ENCODE peak calls at places on chromosomes 16 and 17, in five cellular contexts. L, C, S, R and B are unnamed samples.
A peak's percentile ranks its signal among the peaks of the same experiment; 100 is the strongest.

GRCh38 chr17:44587339-44587738 is 30.1 kb downstream of the FZD2 start:
- DNase-seq in L (peak; percentile 91), C (peak; percentile 62), S (peak; percentile 87), R (peak; percentile 39), B (peak; percentile 64)

GRCh38 chr16:57653936-57654335 is 14.2 kb upstream of the ADGRG3 start:
- DNase-seq in L (no peak), C (no peak), S (no peak), R (peak; percentile 54), B (no peak)

GRCh38 chr17:909642-910323 is 69.8 kb downstream of the NXN start:
- DNase-seq in L (no peak), C (no peak), S (no peak), R (no peak), B (no peak)

GRCh38 chr17:78494961-78495330 is 82.2 kb downstream of the DNAH17 start:
- DNase-seq in L (no peak), C (no peak), S (no peak), R (no peak), B (no peak)

GRCh38 chr17:37062036-37062435 is 113.3 kb downstream of the AATF start:
- DNase-seq in L (no peak), C (no peak), S (no peak), R (no peak), B (no peak)

GRCh38 chr16:340370-341091 is 12.0 kb downstream of the AXIN1 start:
- DNase-seq in L (no peak), C (no peak), S (no peak), R (no peak), B (no peak)

GRCh38 chr16:89981414-89981813 is 32.9 kb downstream of the DEF8 start:
- DNase-seq in L (no peak), C (no peak), S (no peak), R (no peak), B (no peak)

GRCh38 chr17:34777044-34777443 is 184.2 kb downstream of the CCT6B start:
- DNase-seq in L (no peak), C (no peak), S (no peak), R (no peak), B (no peak)

GRCh38 chr16:69479806-69480205 is 55.4 kb downstream of the CYB5B start:
- DNase-seq in L (no peak), C (no peak), S (no peak), R (no peak), B (no peak)

GRCh38 chr17:47694818-47695663 is 1.1 kb downstream of the TBKBP1 start:
- DNase-seq in L (peak; percentile 50), C (peak; percentile 77), S (peak; percentile 71), R (peak; percentile 75), B (peak; percentile 81)

GRCh38 chr16:22092143-22092933 is at the start of gene VWA3A:
- DNase-seq in L (no peak), C (no peak), S (peak; percentile 58), R (no peak), B (no peak)

GRCh38 chr16:72313903-72314302 is 141.9 kb upstream of the PMFBP1 start:
- DNase-seq in L (no peak), C (no peak), S (no peak), R (no peak), B (no peak)

GRCh38 chr16:48498761-48499600 is 111.0 kb downstream of the N4BP1 start:
- DNase-seq in L (peak; percentile 59), C (no peak), S (peak; percentile 64), R (no peak), B (no peak)

GRCh38 chr17:50708050-50709000 is 611 bp upstream of the ANKRD40 start:
- DNase-seq in L (peak; percentile 41), C (no peak), S (no peak), R (no peak), B (no peak)

GRCh38 chr16:30104090-30104489 is 8.1 kb upstream of the YPEL3 start:
- DNase-seq in L (no peak), C (no peak), S (no peak), R (no peak), B (no peak)

GRCh38 chr16:85104821-85105391 is 7.4 kb downstream of the CIBAR2 start:
- DNase-seq in L (no peak), C (no peak), S (no peak), R (no peak), B (no peak)

GRCh38 chr16:35431829-35432663 is 1972.6 kb downstream of the TP53TG3F start:
- DNase-seq in L (no peak), C (no peak), S (no peak), R (no peak), B (no peak)

GRCh38 chr17:31320791-31321190 is 631 bp downstream of the EVI2A start:
- DNase-seq in L (no peak), C (no peak), S (no peak), R (no peak), B (no peak)

GRCh38 chr17:78315355-78316114 is 44.3 kb downstream of the SOCS3 start:
- DNase-seq in L (peak; percentile 99), C (peak; percentile 75), S (peak; percentile 91), R (peak; percentile 76), B (peak; percentile 97)

GRCh38 chr16:27402964-27403600 is 1.1 kb downstream of the IL21R start:
- DNase-seq in L (no peak), C (no peak), S (no peak), R (no peak), B (no peak)

GRCh38 chr17:75524971-75525805 is at the start of gene LLGL2:
- DNase-seq in L (peak; percentile 98), C (no peak), S (peak; percentile 96), R (peak; percentile 67), B (no peak)

GRCh38 chr17:17971431-17972125 is 622 bp downstream of the TOM1L2 start:
- DNase-seq in L (no peak), C (peak; percentile 67), S (no peak), R (peak; percentile 41), B (no peak)

GRCh38 chr17:3965123-3965800 is 1.0 kb upstream of the ATP2A3 start:
- DNase-seq in L (peak; percentile 54), C (peak; percentile 58), S (peak; percentile 73), R (peak; percentile 59), B (peak; percentile 35)

GRCh38 chr16:629289-630023 is 1.3 kb upstream of the WFIKKN1 start:
- DNase-seq in L (no peak), C (no peak), S (no peak), R (no peak), B (no peak)

GRCh38 chr17:7261377-7262191 is 694 bp downstream of the CLDN7 start:
- DNase-seq in L (no peak), C (no peak), S (peak; percentile 38), R (no peak), B (no peak)
- H3K27ac ChIP-seq in L (peak overlapping the region; percentile 83), C (no peak overlapping the region), S (peak overlapping the region; percentile 94), R (peak overlapping the region; percentile 16), B (no peak overlapping the region)

DNA sequence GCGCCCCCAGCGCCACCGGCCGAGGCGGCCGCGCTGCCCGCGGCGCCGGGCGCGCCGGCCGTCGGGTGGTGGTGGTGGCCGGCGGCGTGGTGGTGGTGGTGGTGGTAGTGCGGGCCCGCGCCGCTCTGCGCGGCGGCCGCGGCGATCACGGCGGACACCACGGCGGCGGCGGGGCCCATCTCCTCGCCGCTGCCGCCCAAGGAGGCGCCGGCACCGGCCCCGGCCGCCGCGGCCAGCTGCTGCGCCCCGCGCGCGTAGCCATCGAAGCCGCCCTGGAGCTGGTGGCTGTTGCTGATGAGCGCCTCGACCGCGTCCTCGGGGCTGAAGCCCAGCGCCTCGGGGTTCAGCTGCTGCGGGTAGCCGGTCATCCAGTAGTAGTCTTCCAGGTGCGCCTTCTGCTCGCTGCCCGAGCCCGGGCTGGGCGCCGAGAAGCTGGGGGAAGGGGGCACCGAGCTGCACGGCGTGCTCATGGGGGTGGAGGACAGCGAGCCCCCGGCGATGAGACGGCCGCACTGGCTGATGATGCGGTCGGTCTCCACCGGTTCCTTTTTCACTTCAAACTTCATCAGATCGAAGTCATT is 1.2 kb downstream of the MAF start:
- DNase-seq in L (no peak), C (peak; percentile 11), S (peak; percentile 37), R (peak; percentile 29), B (peak; percentile 68)
- H3K4me3 ChIP-seq in L (no peak overlapping the region), C (peak overlapping the region; percentile 84), S (peak overlapping the region; percentile 37), R (peak overlapping the region; percentile 79), B (peak overlapping the region; percentile 97)

GRCh38 chr16:83911290-83911689 is 12.4 kb downstream of the MLYCD start:
- DNase-seq in L (no peak), C (no peak), S (no peak), R (no peak), B (no peak)

GRCh38 chr16:83907926-83908325 is 9.0 kb downstream of the MLYCD start:
- DNase-seq in L (no peak), C (no peak), S (no peak), R (no peak), B (no peak)

GRCh38 chr16:83907111-83907510 is 8.2 kb downstream of the MLYCD start:
- DNase-seq in L (no peak), C (no peak), S (no peak), R (no peak), B (no peak)

GRCh38 chr16:83906690-83907089 is 7.8 kb downstream of the MLYCD start:
- DNase-seq in L (no peak), C (no peak), S (peak; percentile 27), R (no peak), B (no peak)

DNA sequence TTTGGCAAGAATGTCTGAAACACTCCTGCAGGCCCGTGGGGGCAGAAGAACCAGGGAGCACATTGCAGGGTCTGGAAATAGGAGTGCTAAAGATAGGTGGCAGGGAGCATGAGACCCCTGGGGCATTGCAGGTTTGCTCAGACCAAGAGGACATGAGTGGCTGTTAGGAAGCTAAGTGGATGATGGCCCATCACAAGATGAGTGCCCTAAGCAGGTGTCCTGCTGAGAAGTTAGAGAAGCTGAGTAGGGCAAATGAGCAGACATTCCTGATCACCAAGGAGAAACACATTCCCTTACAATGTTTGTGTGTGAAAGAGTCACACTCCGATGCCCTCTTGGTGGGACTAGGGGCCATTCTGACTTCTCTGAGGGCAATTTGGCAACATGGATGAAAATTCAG is 9.9 kb downstream of the MLYCD start:
- DNase-seq in L (no peak), C (no peak), S (no peak), R (no peak), B (no peak)
- TF ChIP-seq CTCF in L (no peak), C (no peak), S (no peak), R (no peak), B (no peak)

GRCh38 chr17:82005701-82006348 is 16.9 kb downstream of the CENPX start:
- DNase-seq in L (no peak), C (no peak), S (no peak), R (no peak), B (no peak)
- H3K27ac ChIP-seq in L (no peak overlapping the region), C (no peak overlapping the region), S (no peak overlapping the region), R (no peak overlapping the region), B (peak overlapping the region; percentile 85)